ENCODE peak calls at places on chromosomes 16 and 17, in four cellular contexts. Z is NCI-H2107, Q is neural crest cell, H is fibroblast of gingiva. E is an unnamed sample.

GRCh38 chr16:49530396-49530795 is 156.8 kb downstream of the C16orf78 start:
- DNase-seq in Z (no peak), Q (no peak), H (no peak), E (no peak)

GRCh38 chr17:39739020-39739884 is 1.5 kb downstream of the GRB7 start:
- DNase-seq in Z (peak; percentile 47), Q (no peak), H (no peak), E (peak; percentile 14)

GRCh38 chr16:85259115-85259830 is 147.0 kb upstream of the CIBAR2 start:
- DNase-seq in Z (no peak), Q (no peak), H (no peak), E (no peak)

GRCh38 chr16:83955218-83956130 is 2.4 kb downstream of the OSGIN1 start:
- DNase-seq in Z (no peak), Q (no peak), H (peak; percentile 58), E (no peak)

GRCh38 chr17:28973414-28973813 is 22.1 kb upstream of the PHF12 start:
- DNase-seq in Z (peak; percentile 50), Q (no peak), H (no peak), E (no peak)

GRCh38 chr17:77167472-77168306 is 26.9 kb downstream of the SEC14L1 start:
- DNase-seq in Z (no peak), Q (no peak), H (no peak), E (no peak)

GRCh38 chr17:68033636-68034451 is 1.7 kb upstream of the KPNA2 start:
- DNase-seq in Z (no peak), Q (peak; percentile 35), H (peak; percentile 51), E (no peak)

GRCh38 chr16:50598936-50599361 is 50.8 kb downstream of the NKD1 start:
- DNase-seq in Z (no peak), Q (no peak), H (no peak), E (no peak)

GRCh38 chr17:44221862-44222111 is 2.3 kb upstream of the UBTF start:
- DNase-seq in Z (no peak), Q (no peak), H (no peak), E (no peak)

GRCh38 chr16:60091076-60091475 is 1357.0 kb upstream of the GOT2 start:
- DNase-seq in Z (no peak), Q (no peak), H (no peak), E (no peak)

GRCh38 chr17:29977836-29978235 is 36.4 kb downstream of the EFCAB5 start:
- DNase-seq in Z (no peak), Q (no peak), H (peak; percentile 88), E (no peak)

GRCh38 chr16:3022697-3023414 is 886 bp downstream of the HCFC1R1 start:
- DNase-seq in Z (no peak), Q (no peak), H (peak; percentile 68), E (no peak)

GRCh38 chr17:82351254-82351712 is 7.8 kb upstream of the TEX19 start:
- DNase-seq in Z (no peak), Q (no peak), H (no peak), E (no peak)

GRCh38 chr17:82320956-82321927 is 3.8 kb upstream of the CD7 start:
- DNase-seq in Z (no peak), Q (peak; percentile 41), H (no peak), E (no peak)

GRCh38 chr17:7781467-7781866 is 52.5 kb upstream of the KDM6B start:
- DNase-seq in Z (no peak), Q (no peak), H (no peak), E (no peak)

GRCh38 chr16:84851192-84852127 is 31.7 kb downstream of the CRISPLD2 start:
- DNase-seq in Z (no peak), Q (no peak), H (peak; percentile 88), E (no peak)

GRCh38 chr16:82846806-82847205 is 220.0 kb downstream of the CDH13 start:
- DNase-seq in Z (no peak), Q (no peak), H (no peak), E (no peak)

GRCh38 chr17:79779088-79779529 is 1.2 kb downstream of the CBX2 start:
- DNase-seq in Z (no peak), Q (no peak), H (no peak), E (no peak)

GRCh38 chr16:3165111-3165822 is 22.7 kb upstream of the OR1F1 start:
- DNase-seq in Z (no peak), Q (no peak), H (no peak), E (no peak)

GRCh38 chr16:86091976-86092375 is 193.0 kb downstream of the IRF8 start:
- DNase-seq in Z (no peak), Q (no peak), H (no peak), E (no peak)

GRCh38 chr16:11390573-11391495 is 45.6 kb downstream of the RMI2 start:
- DNase-seq in Z (no peak), Q (no peak), H (no peak), E (no peak)

GRCh38 chr17:29154516-29155234 is 25.5 kb downstream of the MYO18A start:
- DNase-seq in Z (no peak), Q (no peak), H (peak; percentile 22), E (no peak)

GRCh38 chr17:83025636-83026280 is 53.7 kb upstream of the METRNL start:
- DNase-seq in Z (no peak), Q (no peak), H (no peak), E (no peak)

GRCh38 chr16:84413605-84414004 is 45.3 kb downstream of the ATP2C2 start:
- DNase-seq in Z (no peak), Q (no peak), H (no peak), E (no peak)

GRCh38 chr17:82743344-82744219 is 8.2 kb downstream of the FN3K start:
- DNase-seq in Z (no peak), Q (no peak), H (no peak), E (no peak)

GRCh38 chr17:75783069-75783783 is 1.4 kb upstream of the UNK start:
- DNase-seq in Z (no peak), Q (no peak), H (peak; percentile 60), E (no peak)

GRCh38 chr16:69040144-69040909 is 65.1 kb upstream of the HAS3 start:
- DNase-seq in Z (no peak), Q (no peak), H (no peak), E (no peak)

GRCh38 chr17:72416054-72416691 is 295.4 kb downstream of the SOX9 start:
- DNase-seq in Z (peak; percentile 58), Q (no peak), H (no peak), E (no peak)

GRCh38 chr17:34254146-34254545 is 939 bp upstream of the CCL2 start:
- DNase-seq in Z (no peak), Q (no peak), H (peak; percentile 82), E (no peak)

GRCh38 chr16:75774197-75774596 is 47.9 kb upstream of the CPHXL start:
- DNase-seq in Z (no peak), Q (no peak), H (no peak), E (no peak)

GRCh38 chr17:57943645-57944044 is 11.6 kb downstream of the CUEDC1 start:
- DNase-seq in Z (no peak), Q (no peak), H (no peak), E (no peak)

GRCh38 chr16:18983565-18984424 is at the start of gene TMC7:
- DNase-seq in Z (peak; percentile 68), Q (peak; percentile 95), H (peak; percentile 76), E (peak; percentile 38)

GRCh38 chr16:52203096-52203495 is 343.8 kb downstream of the TOX3 start:
- DNase-seq in Z (no peak), Q (no peak), H (no peak), E (no peak)

GRCh38 chr17:74097461-74098131 is 105.9 kb upstream of the RPL38 start:
- DNase-seq in Z (no peak), Q (no peak), H (no peak), E (no peak)